ENCODE peak calls at places on chromosomes 11 and 22, in eight cellular contexts. One of them, this sample, is unnamed.

GRCh38 chr11:121291896-121292502 is 572 bp upstream of the SC5D start:
- DNase-seq in A549: no peak
- DNase-seq in H1: no peak
- DNase-seq in tibial nerve: peak
- DNase-seq in stomach: no peak
- DNase-seq in suprapubic skin: no peak
- DNase-seq in sigmoid colon: no peak
- DNase-seq in ovary: no peak
- DNase-seq in this sample: no peak

GRCh38 chr11:13884159-13884799 is 78.2 kb upstream of the SPON1 start:
- DNase-seq in H1: no peak
- DNase-seq in A549: no peak
- DNase-seq in sigmoid colon: no peak
- DNase-seq in stomach: no peak
- DNase-seq in tibial nerve: no peak
- DNase-seq in ovary: no peak
- DNase-seq in suprapubic skin: no peak
- DNase-seq in this sample: no peak

GRCh38 chr11:110196884-110197420 is 99.5 kb downstream of the RDX start:
- DNase-seq in A549: no peak
- DNase-seq in H1: no peak
- DNase-seq in ovary: no peak
- DNase-seq in suprapubic skin: no peak
- DNase-seq in tibial nerve: no peak
- DNase-seq in sigmoid colon: no peak
- DNase-seq in stomach: no peak
- DNase-seq in this sample: no peak

GRCh38 chr22:46079093-46079860 is 71.0 kb upstream of the PPARA start:
- DNase-seq in ovary: no peak
- DNase-seq in suprapubic skin: peak
- DNase-seq in A549: no peak
- DNase-seq in sigmoid colon: peak
- DNase-seq in stomach: peak
- DNase-seq in H1: no peak
- DNase-seq in tibial nerve: no peak
- DNase-seq in this sample: no peak

GRCh38 chr11:124865181-124865901 is at the start of gene ROBO3:
- DNase-seq in A549: no peak
- DNase-seq in stomach: no peak
- DNase-seq in H1: no peak
- DNase-seq in tibial nerve: no peak
- DNase-seq in suprapubic skin: peak
- DNase-seq in sigmoid colon: peak
- DNase-seq in ovary: no peak
- DNase-seq in this sample: no peak

GRCh38 chr11:34358258-34358665 is 452 bp upstream of the ABTB2 start:
- DNase-seq in H1: no peak
- DNase-seq in suprapubic skin: no peak
- DNase-seq in sigmoid colon: peak
- DNase-seq in A549: peak
- DNase-seq in stomach: peak
- DNase-seq in ovary: peak
- DNase-seq in tibial nerve: peak
- DNase-seq in this sample: peak

GRCh38 chr11:134024420-134025085 is 44.3 kb upstream of the JAM3 start:
- DNase-seq in A549: no peak
- DNase-seq in suprapubic skin: no peak
- DNase-seq in stomach: no peak
- DNase-seq in ovary: no peak
- DNase-seq in sigmoid colon: no peak
- DNase-seq in tibial nerve: no peak
- DNase-seq in H1: no peak
- DNase-seq in this sample: no peak

GRCh38 chr11:44596541-44597276 is 31.2 kb downstream of the CD82 start:
- DNase-seq in ovary: peak
- DNase-seq in H1: no peak
- DNase-seq in stomach: no peak
- DNase-seq in suprapubic skin: no peak
- DNase-seq in tibial nerve: no peak
- DNase-seq in A549: no peak
- DNase-seq in sigmoid colon: no peak
- DNase-seq in this sample: no peak

GRCh38 chr11:120130991-120131760 is 6.7 kb downstream of the TRIM29 start:
- DNase-seq in suprapubic skin: peak
- DNase-seq in ovary: no peak
- DNase-seq in stomach: no peak
- DNase-seq in sigmoid colon: peak
- DNase-seq in H1: no peak
- DNase-seq in A549: no peak
- DNase-seq in tibial nerve: no peak
- DNase-seq in this sample: no peak

GRCh38 chr22:50169774-50170341 is 673 bp upstream of the PANX2 start:
- DNase-seq in tibial nerve: no peak
- DNase-seq in sigmoid colon: peak
- DNase-seq in ovary: peak
- DNase-seq in A549: no peak
- DNase-seq in suprapubic skin: no peak
- DNase-seq in stomach: peak
- DNase-seq in H1: no peak
- DNase-seq in this sample: no peak

GRCh38 chr11:2298795-2299747 is 2.6 kb downstream of the C11orf21 start:
- DNase-seq in suprapubic skin: peak
- DNase-seq in sigmoid colon: no peak
- DNase-seq in ovary: no peak
- DNase-seq in A549: peak
- DNase-seq in H1: peak
- DNase-seq in stomach: peak
- DNase-seq in tibial nerve: peak
- DNase-seq in this sample: peak

GRCh38 chr22:37242395-37242918 is 1.6 kb downstream of the RAC2 start:
- DNase-seq in tibial nerve: no peak
- DNase-seq in A549: no peak
- DNase-seq in H1: no peak
- DNase-seq in ovary: no peak
- DNase-seq in sigmoid colon: peak
- DNase-seq in stomach: peak
- DNase-seq in suprapubic skin: peak
- DNase-seq in this sample: no peak

GRCh38 chr11:1559103-1559951 is 12.7 kb downstream of the DUSP8 start:
- DNase-seq in ovary: no peak
- DNase-seq in tibial nerve: peak
- DNase-seq in A549: peak
- DNase-seq in stomach: peak
- DNase-seq in suprapubic skin: peak
- DNase-seq in sigmoid colon: peak
- DNase-seq in H1: no peak
- DNase-seq in this sample: no peak

GRCh38 chr22:47408409-47408808 is 646.0 kb downstream of the TBC1D22A start:
- DNase-seq in suprapubic skin: peak
- DNase-seq in ovary: no peak
- DNase-seq in stomach: no peak
- DNase-seq in A549: peak
- DNase-seq in sigmoid colon: no peak
- DNase-seq in H1: no peak
- DNase-seq in tibial nerve: no peak
- DNase-seq in this sample: no peak

GRCh38 chr22:38462960-38463784 is 4.7 kb upstream of the KDELR3 start:
- DNase-seq in A549: no peak
- DNase-seq in H1: no peak
- DNase-seq in sigmoid colon: no peak
- DNase-seq in tibial nerve: no peak
- DNase-seq in stomach: no peak
- DNase-seq in ovary: no peak
- DNase-seq in suprapubic skin: no peak
- DNase-seq in this sample: peak

GRCh38 chr11:111379500-111380136 is 543 bp upstream of the POU2AF1 start:
- DNase-seq in suprapubic skin: no peak
- DNase-seq in sigmoid colon: no peak
- DNase-seq in ovary: no peak
- DNase-seq in A549: no peak
- DNase-seq in stomach: no peak
- DNase-seq in H1: no peak
- DNase-seq in tibial nerve: no peak
- DNase-seq in this sample: no peak

GRCh38 chr11:75516886-75517285 is 8.9 kb downstream of the GDPD5 start:
- DNase-seq in sigmoid colon: no peak
- DNase-seq in stomach: no peak
- DNase-seq in A549: no peak
- DNase-seq in suprapubic skin: no peak
- DNase-seq in ovary: no peak
- DNase-seq in tibial nerve: no peak
- DNase-seq in H1: no peak
- DNase-seq in this sample: no peak

GRCh38 chr22:17997456-17997855 is 26.9 kb downstream of the MICAL3 start:
- DNase-seq in tibial nerve: no peak
- DNase-seq in A549: peak
- DNase-seq in suprapubic skin: no peak
- DNase-seq in stomach: no peak
- DNase-seq in ovary: no peak
- DNase-seq in H1: no peak
- DNase-seq in sigmoid colon: peak
- DNase-seq in this sample: no peak

GRCh38 chr22:17998913-17999312 is 25.4 kb downstream of the MICAL3 start:
- DNase-seq in A549: no peak
- DNase-seq in H1: no peak
- DNase-seq in ovary: no peak
- DNase-seq in sigmoid colon: peak
- DNase-seq in tibial nerve: no peak
- DNase-seq in suprapubic skin: no peak
- DNase-seq in stomach: no peak
- DNase-seq in this sample: no peak

GRCh38 chr22:18001040-18001893 is 23.1 kb downstream of the MICAL3 start:
- DNase-seq in stomach: peak
- DNase-seq in ovary: peak
- DNase-seq in suprapubic skin: peak
- DNase-seq in A549: peak
- DNase-seq in H1: peak
- DNase-seq in tibial nerve: peak
- DNase-seq in sigmoid colon: peak
- DNase-seq in this sample: peak

GRCh38 chr22:18000441-18001039 is 23.8 kb downstream of the MICAL3 start:
- DNase-seq in tibial nerve: no peak
- DNase-seq in ovary: peak
- DNase-seq in stomach: no peak
- DNase-seq in suprapubic skin: no peak
- DNase-seq in sigmoid colon: peak
- DNase-seq in A549: peak
- DNase-seq in H1: no peak
- DNase-seq in this sample: no peak

DNA sequence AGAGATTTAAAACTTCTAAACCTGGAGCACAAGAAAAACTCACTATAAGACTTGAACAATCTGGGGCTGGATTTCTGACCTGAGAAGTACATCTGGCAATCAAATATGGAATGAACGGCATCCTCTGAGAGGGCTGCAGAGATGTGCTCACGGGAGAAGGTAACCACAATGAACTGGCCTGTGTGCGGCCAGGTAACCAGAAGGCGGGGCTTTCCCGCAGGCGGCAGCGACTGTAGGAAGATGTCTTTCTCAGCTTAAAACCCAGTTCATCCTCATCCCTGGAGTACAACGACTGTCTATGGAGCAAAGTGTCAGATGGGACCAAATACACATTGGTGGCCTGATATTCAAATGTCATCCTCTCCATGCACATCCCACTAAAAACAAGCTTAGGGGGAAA is 24.5 kb downstream of the MICAL3 start:
- DNase-seq in H1: no peak
- DNase-seq in sigmoid colon: peak
- DNase-seq in stomach: no peak
- DNase-seq in tibial nerve: no peak
- DNase-seq in suprapubic skin: no peak
- DNase-seq in ovary: no peak
- DNase-seq in A549: no peak
- DNase-seq in this sample: no peak
- H3K4me3 ChIP-seq in H1: peak
- H3K4me3 ChIP-seq in sigmoid colon: no peak
- H3K4me3 ChIP-seq in stomach: peak
- H3K4me3 ChIP-seq in tibial nerve: peak
- H3K4me3 ChIP-seq in suprapubic skin: peak
- H3K4me3 ChIP-seq in ovary: peak
- H3K4me3 ChIP-seq in A549: peak
- H3K4me3 ChIP-seq in this sample: peak

DNA sequence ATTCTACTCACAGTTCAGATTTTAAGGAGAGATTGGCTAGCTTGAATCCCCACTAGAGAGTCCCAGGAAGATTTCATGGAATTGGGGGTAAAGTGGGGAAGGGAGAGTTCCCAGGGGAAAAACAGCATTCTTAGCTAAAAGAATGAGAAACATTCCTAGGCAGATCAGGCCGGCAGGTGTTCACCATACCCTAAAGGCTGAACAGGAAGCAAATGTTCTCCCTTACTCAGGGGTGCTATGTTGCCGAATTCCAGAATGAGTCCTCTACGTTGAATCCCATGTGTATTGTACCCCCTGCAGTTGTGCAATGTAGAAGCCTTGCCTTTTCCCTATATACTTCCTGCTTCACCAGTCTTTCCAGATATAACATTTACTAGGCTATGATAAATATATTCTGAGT is 135.2 kb upstream of the NCAM1 start:
- DNase-seq in H1: no peak
- DNase-seq in ovary: no peak
- DNase-seq in suprapubic skin: no peak
- DNase-seq in A549: no peak
- DNase-seq in stomach: no peak
- DNase-seq in tibial nerve: no peak
- DNase-seq in sigmoid colon: no peak
- DNase-seq in this sample: no peak
- TF ChIP-seq EP300 in H1: no peak
- TF ChIP-seq EP300 in ovary: no peak
- TF ChIP-seq EP300 in suprapubic skin: no peak
- TF ChIP-seq EP300 in A549: no peak
- TF ChIP-seq EP300 in stomach: no peak
- TF ChIP-seq EP300 in tibial nerve: no peak
- TF ChIP-seq EP300 in sigmoid colon: no peak
- TF ChIP-seq EP300 in this sample: no peak

DNA sequence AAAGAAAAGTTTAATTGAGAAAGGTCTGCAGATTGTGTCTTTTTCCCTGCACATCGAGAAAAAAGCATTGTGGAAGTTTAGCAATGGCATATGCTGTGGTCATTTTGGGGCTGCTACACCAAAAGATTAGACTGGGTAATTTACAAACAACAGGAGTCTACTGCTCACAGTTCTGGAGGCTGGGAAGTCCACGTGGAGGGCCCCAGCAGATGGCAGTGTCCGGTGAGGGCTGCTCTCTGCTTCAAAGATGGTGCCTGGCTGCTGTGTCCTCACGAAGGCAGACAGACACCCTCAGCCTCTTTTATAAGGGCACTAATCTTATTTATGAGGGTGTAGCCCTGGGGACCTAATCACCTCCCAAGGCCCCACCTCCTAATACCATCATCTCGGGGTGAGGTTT is 21.1 kb downstream of the PHF21B start:
- DNase-seq in ovary: no peak
- DNase-seq in H1: no peak
- DNase-seq in sigmoid colon: no peak
- DNase-seq in A549: no peak
- DNase-seq in tibial nerve: no peak
- DNase-seq in stomach: no peak
- DNase-seq in suprapubic skin: no peak
- DNase-seq in this sample: no peak
- H3K4me3 ChIP-seq in ovary: no peak
- H3K4me3 ChIP-seq in H1: no peak
- H3K4me3 ChIP-seq in sigmoid colon: no peak
- H3K4me3 ChIP-seq in A549: no peak
- H3K4me3 ChIP-seq in tibial nerve: no peak
- H3K4me3 ChIP-seq in stomach: no peak
- H3K4me3 ChIP-seq in suprapubic skin: no peak
- H3K4me3 ChIP-seq in this sample: no peak

GRCh38 chr11:206516-207212 is 535 bp downstream of the BET1L start:
- DNase-seq in H1: no peak
- DNase-seq in stomach: peak
- DNase-seq in A549: no peak
- DNase-seq in tibial nerve: no peak
- DNase-seq in sigmoid colon: peak
- DNase-seq in suprapubic skin: peak
- DNase-seq in ovary: no peak
- DNase-seq in this sample: no peak
- TF ChIP-seq EP300 in H1: no peak
- TF ChIP-seq EP300 in stomach: no peak
- TF ChIP-seq EP300 in A549: no peak
- TF ChIP-seq EP300 in tibial nerve: no peak
- TF ChIP-seq EP300 in sigmoid colon: no peak
- TF ChIP-seq EP300 in suprapubic skin: no peak
- TF ChIP-seq EP300 in ovary: no peak
- TF ChIP-seq EP300 in this sample: no peak